ENCODE peak calls at places on chromosomes 7 and 10, in four cellular contexts. One of them, this sample, is unnamed.

GRCh38 chr7:90788057-90788456 is 191.9 kb downstream of the CDK14 start:
- DNase-seq in HepG2: no peak
- DNase-seq in GM12878: no peak
- DNase-seq in K562: no peak
- DNase-seq in this sample: no peak

GRCh38 chr7:18401757-18402156 is 93.8 kb upstream of the HDAC9 start:
- DNase-seq in HepG2: no peak
- DNase-seq in K562: no peak
- DNase-seq in GM12878: no peak
- DNase-seq in this sample: no peak

GRCh38 chr7:38463277-38464224 is 167.6 kb downstream of the AMPH start:
- DNase-seq in HepG2: no peak
- DNase-seq in GM12878: peak
- DNase-seq in K562: peak
- DNase-seq in this sample: no peak

GRCh38 chr10:30182191-30183075 is 123.0 kb upstream of the JCAD start:
- DNase-seq in GM12878: no peak
- DNase-seq in K562: no peak
- DNase-seq in HepG2: peak
- DNase-seq in this sample: no peak

GRCh38 chr7:12581897-12582296 is 11.4 kb downstream of the SCIN start:
- DNase-seq in K562: no peak
- DNase-seq in GM12878: no peak
- DNase-seq in HepG2: no peak
- DNase-seq in this sample: no peak

GRCh38 chr7:11896663-11897062 is 64.7 kb upstream of the THSD7A start:
- DNase-seq in GM12878: no peak
- DNase-seq in HepG2: no peak
- DNase-seq in K562: no peak
- DNase-seq in this sample: no peak

GRCh38 chr7:30472771-30473392 is 5.7 kb downstream of the NOD1 start:
- DNase-seq in GM12878: no peak
- DNase-seq in HepG2: no peak
- DNase-seq in K562: no peak
- DNase-seq in this sample: peak

GRCh38 chr10:77463967-77464745 is 173.5 kb downstream of the KCNMA1 start:
- DNase-seq in HepG2: no peak
- DNase-seq in GM12878: no peak
- DNase-seq in K562: no peak
- DNase-seq in this sample: no peak

GRCh38 chr10:43120948-43121290 is 17.3 kb upstream of the CSGALNACT2 start:
- DNase-seq in GM12878: peak
- DNase-seq in K562: no peak
- DNase-seq in HepG2: no peak
- DNase-seq in this sample: no peak

GRCh38 chr10:112565434-112566053 is 118.5 kb downstream of the VTI1A start:
- DNase-seq in HepG2: peak
- DNase-seq in GM12878: no peak
- DNase-seq in K562: peak
- DNase-seq in this sample: peak
- TF ChIP-seq KDM1A in HepG2: no peak
- TF ChIP-seq KDM1A in GM12878: no peak
- TF ChIP-seq KDM1A in K562: no peak
- TF ChIP-seq KDM1A in this sample: no peak

DNA sequence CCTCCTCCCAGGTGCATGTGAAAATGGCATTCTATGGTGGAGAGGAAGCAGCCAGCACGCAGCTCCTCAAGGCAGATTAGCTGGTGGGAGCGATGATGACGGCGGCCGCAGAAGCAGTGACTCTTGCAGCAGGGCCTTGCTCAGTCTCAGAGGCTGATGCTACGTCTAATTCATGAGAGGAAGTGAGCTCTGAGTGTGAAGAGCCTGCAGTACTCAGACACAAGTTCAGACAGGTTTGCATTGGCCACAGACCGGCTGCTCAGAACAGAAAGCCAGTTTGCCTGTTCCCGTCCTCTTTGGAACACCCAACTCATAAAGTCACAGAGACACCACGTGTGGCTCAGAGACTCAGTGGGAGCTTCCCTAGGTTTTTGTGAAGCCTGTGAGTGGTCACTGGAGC is 136.5 kb downstream of the ADARB2 start:
- DNase-seq in HepG2: no peak
- DNase-seq in GM12878: no peak
- DNase-seq in K562: no peak
- DNase-seq in this sample: no peak
- TF ChIP-seq BRCA1 in HepG2: no peak
- TF ChIP-seq BRCA1 in GM12878: no peak
- TF ChIP-seq BRCA1 in K562: no peak
- TF ChIP-seq BRCA1 in this sample: no peak

GRCh38 chr7:44416941-44417340 is 73.5 kb downstream of the NUDCD3 start:
- DNase-seq in K562: no peak
- DNase-seq in HepG2: no peak
- DNase-seq in GM12878: no peak
- DNase-seq in this sample: no peak

GRCh38 chr7:44415047-44415446 is 75.4 kb downstream of the NUDCD3 start:
- DNase-seq in K562: no peak
- DNase-seq in GM12878: no peak
- DNase-seq in HepG2: no peak
- DNase-seq in this sample: no peak

GRCh38 chr7:44411306-44411705 is 79.2 kb downstream of the NUDCD3 start:
- DNase-seq in K562: no peak
- DNase-seq in HepG2: no peak
- DNase-seq in GM12878: no peak
- DNase-seq in this sample: no peak

GRCh38 chr7:44415510-44415909 is 74.9 kb downstream of the NUDCD3 start:
- DNase-seq in GM12878: no peak
- DNase-seq in K562: no peak
- DNase-seq in HepG2: no peak
- DNase-seq in this sample: no peak
- H3K27ac ChIP-seq in GM12878: no peak
- H3K27ac ChIP-seq in K562: no peak
- H3K27ac ChIP-seq in HepG2: no peak
- H3K27ac ChIP-seq in this sample: no peak

DNA sequence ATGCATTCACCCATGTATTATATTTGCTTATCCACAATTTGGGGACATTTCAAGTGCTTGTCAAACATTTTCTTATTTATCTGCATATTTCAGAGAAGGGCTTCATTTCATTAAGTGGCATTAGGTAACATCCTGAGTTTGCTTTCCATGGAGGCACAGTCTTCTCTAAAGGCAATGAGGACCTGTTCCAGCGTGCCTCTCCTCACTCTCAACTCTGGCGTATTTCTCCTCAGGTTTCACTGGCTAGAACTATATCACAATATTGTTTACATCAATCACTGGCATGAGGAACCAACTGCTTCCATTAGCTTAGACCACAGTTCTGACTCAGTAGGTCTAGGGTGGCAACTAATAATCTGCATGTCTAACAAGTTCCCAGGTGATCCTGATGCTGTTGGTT is 177.2 kb downstream of the TAX1BP1 start:
- DNase-seq in HepG2: no peak
- DNase-seq in GM12878: no peak
- DNase-seq in K562: no peak
- DNase-seq in this sample: no peak
- TF ChIP-seq KDM1A in HepG2: no peak
- TF ChIP-seq KDM1A in GM12878: no peak
- TF ChIP-seq KDM1A in K562: no peak
- TF ChIP-seq KDM1A in this sample: no peak